ENCODE peak calls at places on chromosome 9, in nine cellular contexts. W, F, X, V, L, R, N, H and M are unnamed samples.

GRCh38 chr9:91120200-91120599 is 241.5 kb downstream of the AUH start:
- DNase-seq in W (no peak), F (no peak), X (no peak), V (no peak), L (no peak), R (no peak), N (no peak), H (no peak), M (no peak)

GRCh38 chr9:108844856-108845255 is 10.9 kb downstream of the ACTL7B start:
- DNase-seq in W (no peak), F (no peak), X (no peak), V (no peak), L (no peak), R (no peak), N (no peak), H (no peak), M (no peak)

GRCh38 chr9:99628843-99629242 is 192.8 kb upstream of the NR4A3 start:
- DNase-seq in W (no peak), F (no peak), X (no peak), V (no peak), L (no peak), R (no peak), N (no peak), H (no peak), M (no peak)

GRCh38 chr9:84340535-84340934 is at the start of gene SLC28A3:
- DNase-seq in W (peak), F (no peak), X (no peak), V (no peak), L (no peak), R (peak), N (no peak), H (no peak), M (no peak)

GRCh38 chr9:129380961-129381401 is 202.9 kb upstream of the IER5L start:
- DNase-seq in W (no peak), F (peak), X (no peak), V (no peak), L (no peak), R (no peak), N (no peak), H (no peak), M (no peak)

GRCh38 chr9:131657890-131658752 is 81.8 kb downstream of the RAPGEF1 start:
- DNase-seq in W (no peak), F (no peak), X (no peak), V (peak), L (no peak), R (no peak), N (no peak), H (no peak), M (no peak)

GRCh38 chr9:96515629-96516470 is 65.9 kb downstream of the HABP4 start:
- DNase-seq in W (no peak), F (no peak), X (no peak), V (no peak), L (no peak), R (no peak), N (no peak), H (no peak), M (no peak)

GRCh38 chr9:69097053-69097452 is 61.5 kb downstream of the FXN start:
- DNase-seq in W (no peak), F (no peak), X (no peak), V (no peak), L (no peak), R (no peak), N (no peak), H (no peak), M (no peak)

GRCh38 chr9:131610231-131610761 is 65.0 kb downstream of the PRRT1B start:
- DNase-seq in W (no peak), F (peak), X (no peak), V (no peak), L (no peak), R (no peak), N (no peak), H (no peak), M (no peak)

GRCh38 chr9:16352232-16352631 is 518.2 kb downstream of the BNC2 start:
- DNase-seq in W (no peak), F (no peak), X (no peak), V (no peak), L (no peak), R (no peak), N (no peak), H (no peak), M (no peak)

GRCh38 chr9:34417734-34418133 is 40.6 kb downstream of the FAM219A start:
- DNase-seq in W (no peak), F (no peak), X (no peak), V (no peak), L (no peak), R (no peak), N (no peak), H (no peak), M (no peak)

GRCh38 chr9:95808001-95808400 is 67.5 kb upstream of the ERCC6L2 start:
- DNase-seq in W (no peak), F (no peak), X (no peak), V (no peak), L (no peak), R (no peak), N (no peak), H (no peak), M (no peak)

GRCh38 chr9:106324596-106325280 is 538.2 kb upstream of the ZNF462 start:
- DNase-seq in W (no peak), F (no peak), X (no peak), V (no peak), L (no peak), R (no peak), N (no peak), H (no peak), M (no peak)

GRCh38 chr9:106324071-106324470 is 538.9 kb upstream of the ZNF462 start:
- DNase-seq in W (no peak), F (no peak), X (no peak), V (no peak), L (no peak), R (no peak), N (no peak), H (no peak), M (no peak)

GRCh38 chr9:106322741-106323140 is 540.2 kb upstream of the ZNF462 start:
- DNase-seq in W (no peak), F (no peak), X (no peak), V (no peak), L (no peak), R (no peak), N (no peak), H (no peak), M (no peak)

GRCh38 chr9:106326493-106326892 is 536.5 kb upstream of the ZNF462 start:
- DNase-seq in W (no peak), F (no peak), X (no peak), V (no peak), L (no peak), R (no peak), N (no peak), H (no peak), M (no peak)
- TF ChIP-seq EP300 in W (no peak), F (no peak), X (no peak), V (no peak), L (no peak), R (no peak), N (peak), H (no peak), M (no peak)

DNA sequence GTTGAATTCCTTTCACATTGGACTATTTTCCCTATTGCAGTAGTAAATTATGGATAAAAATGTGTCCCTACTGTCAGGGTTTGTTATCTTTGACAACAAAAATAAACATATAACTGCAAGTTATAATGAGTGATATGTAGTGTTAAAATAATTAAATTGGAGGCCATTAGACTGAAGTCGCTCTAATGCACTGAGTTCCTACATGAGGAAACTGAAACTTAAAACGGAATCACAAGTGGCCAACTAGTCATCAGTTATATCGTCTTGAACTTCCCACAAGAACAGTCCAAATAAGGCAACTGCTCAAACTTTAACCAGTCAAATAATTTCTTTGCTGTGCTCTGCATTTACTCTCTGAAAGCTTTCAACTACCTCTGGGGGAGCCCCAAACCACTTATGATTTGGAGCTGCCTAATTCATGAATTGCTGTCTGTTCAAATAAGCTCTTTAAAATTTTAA is 2.1 kb upstream of the IFT74 start:
- DNase-seq in W (no peak), F (no peak), X (no peak), V (no peak), L (no peak), R (no peak), N (no peak), H (no peak), M (no peak)
- TF ChIP-seq POLR2AphosphoS5 in W (no peak), F (no peak), X (no peak), V (no peak), L (no peak), R (no peak), N (no peak), H (no peak), M (no peak)

GRCh38 chr9:111794837-111795556 is at the start of gene SHOC1:
- DNase-seq in W (no peak), F (no peak), X (no peak), V (no peak), L (no peak), R (peak), N (no peak), H (no peak), M (no peak)
- TF ChIP-seq POLR2A in W (no peak), F (no peak), X (no peak), V (no peak), L (no peak), R (no peak), N (no peak), H (no peak), M (no peak)

DNA sequence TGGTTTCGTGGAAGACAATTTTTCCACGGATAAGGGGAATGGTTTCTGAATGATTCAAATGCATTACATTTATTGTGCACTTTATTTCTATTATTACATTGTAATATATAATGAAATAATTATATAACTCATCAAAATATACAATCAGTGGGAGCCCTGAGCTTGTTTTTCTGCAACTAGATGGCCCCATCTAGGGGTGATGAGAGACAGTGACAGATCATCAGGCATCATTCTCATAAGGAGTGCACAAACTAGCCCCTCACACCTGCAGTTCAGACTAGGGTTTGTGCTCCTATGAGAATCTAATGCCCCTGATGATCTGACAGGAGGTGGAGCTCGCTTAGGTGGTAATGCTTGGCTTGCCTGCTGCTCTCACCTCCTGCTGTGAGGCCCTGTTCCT is 6.4 kb downstream of the ISCA1 start:
- DNase-seq in W (no peak), F (no peak), X (no peak), V (no peak), L (no peak), R (no peak), N (no peak), H (no peak), M (no peak)
- TF ChIP-seq EP300 in W (no peak), F (no peak), X (no peak), V (no peak), L (no peak), R (no peak), N (no peak), H (no peak), M (no peak)

GRCh38 chr9:93041108-93041802 is 17.2 kb upstream of the SUSD3 start:
- DNase-seq in W (no peak), F (no peak), X (no peak), V (no peak), L (no peak), R (no peak), N (no peak), H (no peak), M (no peak)

GRCh38 chr9:93038918-93039317 is 19.6 kb upstream of the SUSD3 start:
- DNase-seq in W (no peak), F (no peak), X (no peak), V (no peak), L (no peak), R (no peak), N (no peak), H (no peak), M (no peak)

GRCh38 chr9:93039976-93040375 is 18.5 kb upstream of the SUSD3 start:
- DNase-seq in W (no peak), F (no peak), X (no peak), V (no peak), L (no peak), R (no peak), N (no peak), H (no peak), M (no peak)

GRCh38 chr9:93040409-93040808 is 18.1 kb upstream of the SUSD3 start:
- DNase-seq in W (no peak), F (no peak), X (no peak), V (no peak), L (no peak), R (no peak), N (no peak), H (no peak), M (no peak)

GRCh38 chr9:93039456-93039855 is 19.0 kb upstream of the SUSD3 start:
- DNase-seq in W (no peak), F (no peak), X (no peak), V (no peak), L (no peak), R (no peak), N (no peak), H (no peak), M (no peak)
- TF ChIP-seq POLR2AphosphoS5 in W (no peak), F (no peak), X (no peak), V (no peak), L (no peak), R (no peak), N (no peak), H (no peak), M (no peak)

GRCh38 chr9:116190997-116191396 is 37.4 kb downstream of the PAPPA start:
- DNase-seq in W (no peak), F (no peak), X (no peak), V (no peak), L (no peak), R (no peak), N (no peak), H (no peak), M (no peak)
- TF ChIP-seq POLR2A in W (no peak), F (no peak), X (no peak), V (no peak), L (no peak), R (no peak), N (no peak), H (no peak), M (no peak)